ENCODE peak calls at places on chromosomes 1 and 21, in seven cellular contexts. O is mesendoderm, F is IMR-90, U is H9, T is H1, Z is neuronal stem cell, S is trophoblast cell. D is an unnamed sample.

GRCh38 chr1:31954607-31955283 is 16.6 kb upstream of the PTP4A2 start:
- DNase-seq in T (no peak), Z (no peak), O (peak; percentile 97), U (peak; percentile 38), S (peak; percentile 86), F (peak; percentile 99), D (peak; percentile 99)

GRCh38 chr1:84698718-84699117 is 8.5 kb upstream of the SSX2IP start:
- DNase-seq in S (no peak), Z (no peak), F (peak; percentile 93), T (no peak), O (no peak), U (no peak), D (peak; percentile 88)

GRCh38 chr1:206866062-206866461 is 639 bp downstream of the IL20 start:
- DNase-seq in U (no peak), Z (no peak), F (peak; percentile 51), T (no peak), S (no peak), O (no peak), D (peak; percentile 55)

GRCh38 chr1:237411621-237412020 is 369.6 kb downstream of the RYR2 start:
- DNase-seq in T (no peak), O (peak; percentile 24), U (no peak), S (no peak), Z (no peak), F (no peak), D (no peak)

GRCh38 chr1:174428739-174429138 is 19.0 kb upstream of the GPR52 start:
- DNase-seq in T (no peak), U (no peak), F (no peak), S (no peak), Z (no peak), O (no peak), D (no peak)

GRCh38 chr1:220682901-220683576 is 7.1 kb upstream of the C1orf115 start:
- DNase-seq in T (no peak), S (no peak), O (no peak), Z (no peak), U (no peak), F (no peak), D (no peak)

GRCh38 chr1:98344726-98345125 is 316.8 kb upstream of the SNX7 start:
- DNase-seq in S (no peak), F (no peak), T (no peak), O (peak; percentile 38), U (no peak), Z (no peak), D (no peak)

GRCh38 chr1:207428783-207429182 is 25.3 kb upstream of the CR2 start:
- DNase-seq in O (no peak), F (no peak), S (no peak), T (no peak), Z (no peak), U (no peak), D (no peak)

GRCh38 chr1:34785231-34785874 is 4.3 kb downstream of the GJB3 start:
- DNase-seq in S (no peak), Z (no peak), T (no peak), F (no peak), O (no peak), U (no peak), D (no peak)

GRCh38 chr1:87686137-87686490 is 357.4 kb downstream of the LMO4 start:
- DNase-seq in U (no peak), T (no peak), O (no peak), Z (no peak), F (no peak), S (no peak), D (peak; percentile 20)

DNA sequence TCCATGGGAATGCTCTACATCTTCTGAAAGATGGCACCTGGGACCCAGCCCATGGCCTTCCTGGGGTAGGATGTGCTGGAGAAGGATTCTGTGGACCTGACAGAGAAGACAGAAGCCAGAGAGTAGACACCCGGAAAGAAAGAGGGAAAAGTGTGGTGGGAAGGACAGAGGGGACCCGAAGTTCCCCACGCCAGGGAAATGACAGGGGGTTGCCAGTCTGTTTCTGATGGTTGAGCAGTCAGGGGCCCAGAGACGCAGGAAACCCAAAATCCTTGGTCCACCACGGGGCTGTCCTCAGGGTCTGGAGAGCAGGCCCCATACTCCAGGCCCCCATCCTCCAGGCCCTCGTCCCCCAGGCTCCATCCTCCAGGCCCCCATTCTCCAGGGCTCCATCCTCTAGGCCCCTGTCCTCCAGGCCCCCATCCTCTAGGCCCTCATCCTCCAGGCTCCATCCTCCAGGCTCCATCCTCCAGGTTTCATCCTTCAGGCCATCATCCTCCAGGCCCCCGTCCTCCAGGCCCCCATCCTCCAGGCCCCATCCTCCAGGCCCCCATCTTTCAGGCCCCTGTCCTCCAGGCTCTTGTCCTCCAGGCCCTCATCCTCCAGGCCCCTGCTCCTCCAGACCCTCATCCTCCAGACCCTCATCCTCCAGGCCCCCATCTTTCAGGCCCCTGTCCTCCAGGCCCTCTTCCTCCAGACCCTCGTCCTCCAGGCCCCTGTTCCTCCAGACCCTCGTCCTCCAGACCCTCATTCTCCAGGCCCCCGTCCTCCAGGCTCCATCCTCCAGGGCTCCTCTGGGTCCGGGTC is 1.0 kb upstream of the TFF2 start:
- DNase-seq in O (no peak), U (peak; percentile 4), F (no peak), S (no peak), T (no peak), Z (no peak), D (no peak)
- H3K18ac ChIP-seq in O (no peak overlapping the region), U (no peak overlapping the region), F (no peak overlapping the region), S (no peak overlapping the region), T (no peak overlapping the region), Z (no peak overlapping the region), D (no peak overlapping the region)

DNA sequence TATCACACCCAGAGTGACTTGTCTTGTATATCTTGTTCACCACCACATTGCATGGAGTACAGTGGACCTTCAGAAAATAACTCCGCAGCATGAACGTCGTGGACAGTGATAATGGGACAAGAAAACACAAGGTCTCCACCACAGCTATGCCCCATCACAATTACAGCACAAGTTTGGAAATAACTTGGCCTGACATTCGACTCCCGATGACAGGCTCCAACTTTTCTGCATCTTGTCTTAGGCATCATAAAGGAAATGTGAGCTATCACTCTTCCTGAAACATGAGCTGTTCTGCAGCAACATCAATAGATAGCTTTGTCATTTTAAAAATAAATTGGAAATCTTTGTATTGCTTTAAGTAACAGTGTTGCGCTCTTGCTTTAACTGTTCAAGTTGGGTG is 2.9 kb downstream of the RRP1B start:
- DNase-seq in F (peak; percentile 12), O (no peak), U (no peak), S (no peak), T (no peak), Z (no peak), D (no peak)
- H3K18ac ChIP-seq in F (no peak overlapping the region), O (no peak overlapping the region), U (no peak overlapping the region), S (no peak overlapping the region), T (no peak overlapping the region), Z (no peak overlapping the region), D (no peak overlapping the region)

DNA sequence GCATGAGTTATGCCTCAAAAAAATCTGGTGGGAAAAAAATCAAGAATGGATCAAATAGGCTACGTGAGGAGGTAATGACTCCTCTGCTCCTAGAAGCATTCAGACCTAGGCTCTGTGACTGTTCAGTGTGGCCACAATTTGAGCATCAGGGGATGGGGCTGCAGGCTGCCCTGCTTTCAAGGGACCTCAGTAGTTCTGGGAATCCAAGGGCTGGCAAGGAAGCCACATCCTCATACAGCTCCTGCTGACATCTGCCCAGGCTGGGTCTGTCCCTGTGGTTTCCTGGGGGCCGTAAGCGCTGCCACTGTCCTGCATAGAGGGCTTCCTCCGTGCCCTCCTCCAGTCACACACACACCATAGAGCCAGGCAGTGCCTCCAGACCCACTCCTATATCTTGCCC is 237.9 kb downstream of the TOMM20 start:
- DNase-seq in F (no peak), T (no peak), Z (no peak), S (no peak), O (no peak), U (no peak), D (no peak)
- H3K18ac ChIP-seq in F (no peak overlapping the region), T (peak overlapping the region; percentile 48), Z (peak overlapping the region; percentile 20), S (no peak overlapping the region), O (no peak overlapping the region), U (no peak overlapping the region), D (no peak overlapping the region)

GRCh38 chr1:239619190-239619589 is 232.8 kb downstream of the CHRM3 start:
- DNase-seq in Z (no peak), U (no peak), F (no peak), O (no peak), T (no peak), S (no peak), D (no peak)
- H3K18ac ChIP-seq in Z (no peak overlapping the region), U (no peak overlapping the region), F (no peak overlapping the region), O (no peak overlapping the region), T (no peak overlapping the region), S (no peak overlapping the region), D (no peak overlapping the region)

GRCh38 chr1:57991289-57991688 is 555.2 kb downstream of the OMA1 start:
- DNase-seq in S (no peak), O (no peak), Z (no peak), U (no peak), F (no peak), T (no peak), D (no peak)
- H3K18ac ChIP-seq in S (no peak overlapping the region), O (no peak overlapping the region), Z (no peak overlapping the region), U (no peak overlapping the region), F (no peak overlapping the region), T (no peak overlapping the region), D (no peak overlapping the region)

DNA sequence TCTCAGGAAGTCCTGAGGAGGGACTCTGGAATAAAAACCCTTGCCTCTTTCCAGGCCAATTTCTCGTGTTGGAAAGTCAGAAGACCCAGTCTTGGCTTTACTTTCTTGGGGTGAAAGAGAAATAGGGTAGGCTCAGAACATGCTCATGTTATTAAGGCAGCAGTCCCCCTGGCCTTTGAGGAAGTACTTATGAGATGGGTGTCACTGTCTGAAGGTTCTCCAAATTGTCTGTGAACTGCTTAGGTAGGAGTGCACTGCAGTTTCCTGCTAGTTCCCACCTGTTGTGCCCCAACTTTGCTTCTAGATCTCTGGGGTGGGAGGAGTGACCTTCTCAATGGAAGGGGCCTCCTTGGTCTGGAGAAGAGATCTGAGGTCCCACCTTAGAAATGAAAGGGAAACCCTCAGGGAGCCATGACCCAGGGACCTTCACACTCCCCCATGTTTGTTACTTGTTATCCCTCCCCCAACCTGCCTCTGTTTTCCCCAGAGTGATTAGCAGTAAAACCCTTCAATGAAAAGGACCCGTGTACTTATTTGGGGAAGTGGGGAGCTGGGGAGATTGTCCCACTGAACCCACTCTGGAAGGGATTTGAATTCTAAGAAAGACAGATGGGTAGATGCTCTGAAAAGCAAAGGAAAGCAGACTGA is 5.7 kb downstream of the ZNF691 start:
- DNase-seq in Z (no peak), S (no peak), O (no peak), F (no peak), U (no peak), T (no peak), D (no peak)
- H3K18ac ChIP-seq in Z (no peak overlapping the region), S (no peak overlapping the region), O (no peak overlapping the region), F (no peak overlapping the region), U (no peak overlapping the region), T (no peak overlapping the region), D (no peak overlapping the region)

GRCh38 chr1:18385239-18385790 is 95.4 kb upstream of the KLHDC7A start:
- DNase-seq in O (peak; percentile 41), U (peak; percentile 65), F (no peak), S (no peak), T (no peak), Z (no peak), D (no peak)
- H3K18ac ChIP-seq in O (no peak overlapping the region), U (no peak overlapping the region), F (no peak overlapping the region), S (no peak overlapping the region), T (peak overlapping the region; percentile 90), Z (no peak overlapping the region), D (no peak overlapping the region)